ENCODE peak calls at places on chromosomes 7 and 10, in ten cellular contexts. One of them, this sample, is unnamed. For H3K4me1, the result is how much of the 10 kb centered on the place peaks cover.

GRCh38 chr10:71811351-71811750 is 38.0 kb upstream of the VSIR start:
- DNase-seq in aorta: no peak
- DNase-seq in sigmoid colon: no peak
- DNase-seq in MM.1S: no peak
- DNase-seq in CD8-positive, alpha-beta memory T cell: no peak
- DNase-seq in adrenal gland: no peak
- DNase-seq in thoracic aorta: no peak
- DNase-seq in heart left ventricle: no peak
- DNase-seq in upper lobe of right lung: no peak
- DNase-seq in HCT116: no peak
- DNase-seq in this sample: no peak

GRCh38 chr10:96556003-96556402 is 30.8 kb downstream of the TM9SF3 start:
- DNase-seq in sigmoid colon: no peak
- DNase-seq in adrenal gland: no peak
- DNase-seq in upper lobe of right lung: no peak
- DNase-seq in aorta: no peak
- DNase-seq in thoracic aorta: no peak
- DNase-seq in MM.1S: peak
- DNase-seq in CD8-positive, alpha-beta memory T cell: no peak
- DNase-seq in HCT116: no peak
- DNase-seq in heart left ventricle: no peak
- DNase-seq in this sample: no peak

GRCh38 chr7:19698331-19698730 is 10.5 kb downstream of the POLR1F start:
- DNase-seq in heart left ventricle: no peak
- DNase-seq in sigmoid colon: no peak
- DNase-seq in adrenal gland: no peak
- DNase-seq in HCT116: no peak
- DNase-seq in CD8-positive, alpha-beta memory T cell: no peak
- DNase-seq in MM.1S: no peak
- DNase-seq in upper lobe of right lung: no peak
- DNase-seq in thoracic aorta: no peak
- DNase-seq in aorta: no peak
- DNase-seq in this sample: no peak

GRCh38 chr7:139232377-139232717 is 1.3 kb downstream of the UBN2 start:
- DNase-seq in adrenal gland: no peak
- DNase-seq in HCT116: no peak
- DNase-seq in CD8-positive, alpha-beta memory T cell: no peak
- DNase-seq in MM.1S: peak
- DNase-seq in aorta: no peak
- DNase-seq in thoracic aorta: no peak
- DNase-seq in upper lobe of right lung: no peak
- DNase-seq in heart left ventricle: no peak
- DNase-seq in sigmoid colon: no peak
- DNase-seq in this sample: no peak

GRCh38 chr7:52423251-52423650 is 612.2 kb upstream of the POM121L12 start:
- DNase-seq in upper lobe of right lung: no peak
- DNase-seq in aorta: no peak
- DNase-seq in sigmoid colon: no peak
- DNase-seq in HCT116: no peak
- DNase-seq in heart left ventricle: no peak
- DNase-seq in CD8-positive, alpha-beta memory T cell: no peak
- DNase-seq in thoracic aorta: no peak
- DNase-seq in adrenal gland: no peak
- DNase-seq in MM.1S: no peak
- DNase-seq in this sample: no peak

GRCh38 chr7:24700446-24701044 is 56.7 kb downstream of the GSDME start:
- DNase-seq in adrenal gland: no peak
- DNase-seq in heart left ventricle: no peak
- DNase-seq in thoracic aorta: no peak
- DNase-seq in upper lobe of right lung: no peak
- DNase-seq in sigmoid colon: no peak
- DNase-seq in aorta: no peak
- DNase-seq in HCT116: no peak
- DNase-seq in MM.1S: no peak
- DNase-seq in CD8-positive, alpha-beta memory T cell: no peak
- DNase-seq in this sample: no peak

GRCh38 chr7:51732951-51733350 is 416.3 kb upstream of the COBL start:
- DNase-seq in upper lobe of right lung: no peak
- DNase-seq in CD8-positive, alpha-beta memory T cell: no peak
- DNase-seq in aorta: no peak
- DNase-seq in thoracic aorta: no peak
- DNase-seq in adrenal gland: no peak
- DNase-seq in sigmoid colon: no peak
- DNase-seq in heart left ventricle: no peak
- DNase-seq in HCT116: no peak
- DNase-seq in MM.1S: no peak
- DNase-seq in this sample: no peak

GRCh38 chr10:119689016-119689564 is 36.8 kb upstream of the INPP5F start:
- DNase-seq in sigmoid colon: no peak
- DNase-seq in MM.1S: no peak
- DNase-seq in CD8-positive, alpha-beta memory T cell: no peak
- DNase-seq in upper lobe of right lung: no peak
- DNase-seq in adrenal gland: no peak
- DNase-seq in HCT116: no peak
- DNase-seq in aorta: no peak
- DNase-seq in heart left ventricle: no peak
- DNase-seq in thoracic aorta: no peak
- DNase-seq in this sample: no peak

GRCh38 chr7:78499283-78499682 is 700.7 kb downstream of the PHTF2 start:
- DNase-seq in sigmoid colon: no peak
- DNase-seq in upper lobe of right lung: no peak
- DNase-seq in aorta: no peak
- DNase-seq in HCT116: no peak
- DNase-seq in CD8-positive, alpha-beta memory T cell: no peak
- DNase-seq in MM.1S: no peak
- DNase-seq in heart left ventricle: no peak
- DNase-seq in adrenal gland: no peak
- DNase-seq in thoracic aorta: no peak
- DNase-seq in this sample: no peak

GRCh38 chr7:151091003-151091402 is 4.7 kb downstream of the AGAP3 start:
- DNase-seq in adrenal gland: no peak
- DNase-seq in heart left ventricle: no peak
- DNase-seq in MM.1S: no peak
- DNase-seq in HCT116: no peak
- DNase-seq in upper lobe of right lung: no peak
- DNase-seq in aorta: no peak
- DNase-seq in sigmoid colon: no peak
- DNase-seq in thoracic aorta: no peak
- DNase-seq in CD8-positive, alpha-beta memory T cell: no peak
- DNase-seq in this sample: no peak

GRCh38 chr7:157310676-157311185 is 26.1 kb upstream of the DNAJB6 start:
- DNase-seq in adrenal gland: no peak
- DNase-seq in aorta: no peak
- DNase-seq in CD8-positive, alpha-beta memory T cell: no peak
- DNase-seq in thoracic aorta: no peak
- DNase-seq in heart left ventricle: no peak
- DNase-seq in upper lobe of right lung: no peak
- DNase-seq in MM.1S: no peak
- DNase-seq in HCT116: no peak
- DNase-seq in sigmoid colon: no peak
- DNase-seq in this sample: no peak
- H3K4me1 ChIP-seq in adrenal gland: under half
- H3K4me1 ChIP-seq in aorta: under half
- H3K4me1 ChIP-seq in CD8-positive, alpha-beta memory T cell: under half
- H3K4me1 ChIP-seq in thoracic aorta: under half
- H3K4me1 ChIP-seq in heart left ventricle: under half
- H3K4me1 ChIP-seq in upper lobe of right lung: under half
- H3K4me1 ChIP-seq in MM.1S: under half
- H3K4me1 ChIP-seq in HCT116: half or more
- H3K4me1 ChIP-seq in sigmoid colon: under half
- H3K4me1 ChIP-seq in this sample: under half

DNA sequence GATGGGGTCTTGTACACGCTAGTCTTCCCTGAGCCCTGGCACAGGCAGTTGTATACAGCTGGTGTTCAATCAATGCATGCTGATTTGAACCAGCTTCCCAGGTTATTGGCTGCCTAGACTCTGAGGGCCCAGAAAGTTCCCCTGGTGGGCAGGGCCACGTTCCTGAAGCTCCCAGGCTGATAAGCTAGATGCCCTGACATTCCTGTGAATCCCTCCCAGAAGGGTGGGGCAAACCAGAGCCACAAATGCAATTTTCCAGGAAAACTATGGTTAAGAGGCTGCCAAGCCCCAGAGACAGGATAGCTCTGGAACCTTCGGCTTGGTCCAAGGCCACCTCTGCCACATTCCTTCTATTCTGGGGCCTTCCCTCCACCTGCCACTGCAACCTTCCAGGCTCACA is 78.2 kb downstream of the FAM53B start:
- DNase-seq in MM.1S: no peak
- DNase-seq in heart left ventricle: no peak
- DNase-seq in upper lobe of right lung: no peak
- DNase-seq in HCT116: no peak
- DNase-seq in sigmoid colon: no peak
- DNase-seq in adrenal gland: peak
- DNase-seq in thoracic aorta: no peak
- DNase-seq in aorta: no peak
- DNase-seq in CD8-positive, alpha-beta memory T cell: no peak
- DNase-seq in this sample: no peak
- H3K4me1 ChIP-seq in MM.1S: under half
- H3K4me1 ChIP-seq in heart left ventricle: half or more
- H3K4me1 ChIP-seq in upper lobe of right lung: under half
- H3K4me1 ChIP-seq in HCT116: under half
- H3K4me1 ChIP-seq in sigmoid colon: under half
- H3K4me1 ChIP-seq in adrenal gland: under half
- H3K4me1 ChIP-seq in thoracic aorta: under half
- H3K4me1 ChIP-seq in aorta: under half
- H3K4me1 ChIP-seq in CD8-positive, alpha-beta memory T cell: half or more
- H3K4me1 ChIP-seq in this sample: under half

DNA sequence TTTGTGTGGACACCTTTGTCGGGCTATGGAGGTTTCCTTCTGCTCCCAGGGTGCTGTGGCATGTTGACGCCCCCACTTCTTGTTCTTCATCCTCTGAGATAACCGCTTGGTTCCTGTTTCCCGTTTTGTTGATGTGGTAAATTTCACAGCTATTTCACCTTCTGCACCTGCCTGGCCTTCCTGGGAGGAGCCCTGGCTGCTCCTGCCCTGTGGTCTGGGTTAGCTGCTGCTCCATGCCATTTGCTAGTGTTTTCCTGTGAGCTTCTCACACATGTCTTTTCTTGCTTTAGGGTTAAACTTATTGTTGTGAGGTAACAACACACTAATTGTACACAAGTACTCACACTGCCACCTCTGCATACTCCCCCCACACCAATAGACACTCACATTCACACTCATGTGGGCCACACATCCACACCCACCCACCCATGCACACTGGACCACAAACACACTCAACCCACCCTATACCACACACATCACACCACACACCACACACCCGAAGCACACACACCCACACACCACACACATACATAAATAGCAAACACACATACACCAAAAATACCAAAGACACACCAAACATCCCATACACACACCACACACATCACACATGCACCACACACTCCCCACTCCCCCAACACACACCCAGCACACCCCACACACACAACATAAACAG is 46.6 kb upstream of the MSMB start:
- DNase-seq in adrenal gland: no peak
- DNase-seq in thoracic aorta: no peak
- DNase-seq in upper lobe of right lung: no peak
- DNase-seq in heart left ventricle: no peak
- DNase-seq in CD8-positive, alpha-beta memory T cell: peak
- DNase-seq in aorta: no peak
- DNase-seq in HCT116: no peak
- DNase-seq in sigmoid colon: no peak
- DNase-seq in MM.1S: peak
- DNase-seq in this sample: no peak
- H3K4me1 ChIP-seq in adrenal gland: under half
- H3K4me1 ChIP-seq in thoracic aorta: under half
- H3K4me1 ChIP-seq in upper lobe of right lung: under half
- H3K4me1 ChIP-seq in heart left ventricle: under half
- H3K4me1 ChIP-seq in CD8-positive, alpha-beta memory T cell: half or more
- H3K4me1 ChIP-seq in aorta: under half
- H3K4me1 ChIP-seq in HCT116: under half
- H3K4me1 ChIP-seq in sigmoid colon: under half
- H3K4me1 ChIP-seq in MM.1S: under half
- H3K4me1 ChIP-seq in this sample: under half

GRCh38 chr10:98266647-98267046 is 1.3 kb downstream of the LOXL4 start:
- DNase-seq in sigmoid colon: no peak
- DNase-seq in CD8-positive, alpha-beta memory T cell: no peak
- DNase-seq in upper lobe of right lung: no peak
- DNase-seq in aorta: no peak
- DNase-seq in adrenal gland: no peak
- DNase-seq in HCT116: no peak
- DNase-seq in MM.1S: no peak
- DNase-seq in thoracic aorta: no peak
- DNase-seq in heart left ventricle: no peak
- DNase-seq in this sample: no peak

GRCh38 chr10:98265403-98266378 is 2.3 kb downstream of the LOXL4 start:
- DNase-seq in MM.1S: no peak
- DNase-seq in CD8-positive, alpha-beta memory T cell: no peak
- DNase-seq in upper lobe of right lung: no peak
- DNase-seq in adrenal gland: no peak
- DNase-seq in HCT116: no peak
- DNase-seq in sigmoid colon: no peak
- DNase-seq in thoracic aorta: no peak
- DNase-seq in aorta: no peak
- DNase-seq in heart left ventricle: no peak
- DNase-seq in this sample: no peak

GRCh38 chr10:98263088-98263487 is 4.9 kb downstream of the LOXL4 start:
- DNase-seq in upper lobe of right lung: no peak
- DNase-seq in adrenal gland: no peak
- DNase-seq in CD8-positive, alpha-beta memory T cell: no peak
- DNase-seq in HCT116: no peak
- DNase-seq in MM.1S: no peak
- DNase-seq in sigmoid colon: no peak
- DNase-seq in thoracic aorta: no peak
- DNase-seq in aorta: no peak
- DNase-seq in heart left ventricle: no peak
- DNase-seq in this sample: no peak

GRCh38 chr10:98262571-98262970 is 5.4 kb downstream of the LOXL4 start:
- DNase-seq in heart left ventricle: peak
- DNase-seq in sigmoid colon: no peak
- DNase-seq in adrenal gland: peak
- DNase-seq in thoracic aorta: no peak
- DNase-seq in upper lobe of right lung: peak
- DNase-seq in aorta: no peak
- DNase-seq in CD8-positive, alpha-beta memory T cell: no peak
- DNase-seq in HCT116: peak
- DNase-seq in MM.1S: peak
- DNase-seq in this sample: peak

DNA sequence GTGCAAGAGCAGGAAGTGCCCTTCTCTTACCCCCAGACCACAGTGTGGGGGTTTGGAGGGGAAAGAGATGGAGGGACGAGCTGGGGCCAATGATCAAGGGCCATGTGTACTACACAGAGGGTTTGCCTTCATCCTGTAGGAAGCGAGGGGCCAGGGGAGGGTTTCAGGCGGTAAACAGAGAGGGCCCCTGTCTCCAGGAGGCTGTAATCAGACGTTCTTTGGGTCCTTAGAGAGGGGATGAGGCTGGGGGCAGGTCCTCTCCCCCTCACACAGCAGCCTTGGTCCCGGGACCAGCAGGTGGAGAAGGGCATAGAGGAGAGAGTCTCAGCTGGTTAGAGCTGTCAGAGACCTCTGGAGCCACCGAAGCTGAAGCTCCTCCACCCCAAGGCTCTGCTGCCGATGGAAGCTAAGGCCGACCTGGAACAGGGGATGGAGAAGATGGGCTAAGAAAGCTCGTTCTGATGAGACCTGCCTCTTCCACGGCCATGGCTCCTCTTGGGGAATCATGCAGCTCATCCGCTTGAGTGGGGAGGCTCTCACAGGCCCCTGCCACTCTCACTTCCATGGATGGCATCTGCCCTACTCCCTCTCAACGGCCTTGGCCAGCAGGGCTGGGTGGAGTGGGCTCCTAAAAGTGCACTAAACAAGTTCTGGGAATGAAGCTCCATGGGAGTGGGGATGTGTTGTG is 3.5 kb downstream of the LOXL4 start:
- DNase-seq in MM.1S: no peak
- DNase-seq in thoracic aorta: no peak
- DNase-seq in heart left ventricle: no peak
- DNase-seq in adrenal gland: no peak
- DNase-seq in upper lobe of right lung: no peak
- DNase-seq in HCT116: no peak
- DNase-seq in sigmoid colon: no peak
- DNase-seq in CD8-positive, alpha-beta memory T cell: no peak
- DNase-seq in aorta: no peak
- DNase-seq in this sample: no peak
- H3K4me1 ChIP-seq in MM.1S: under half
- H3K4me1 ChIP-seq in thoracic aorta: under half
- H3K4me1 ChIP-seq in heart left ventricle: under half
- H3K4me1 ChIP-seq in adrenal gland: under half
- H3K4me1 ChIP-seq in upper lobe of right lung: under half
- H3K4me1 ChIP-seq in HCT116: half or more
- H3K4me1 ChIP-seq in sigmoid colon: under half
- H3K4me1 ChIP-seq in CD8-positive, alpha-beta memory T cell: under half
- H3K4me1 ChIP-seq in aorta: under half
- H3K4me1 ChIP-seq in this sample: under half